ENCODE peak calls at places on chromosomes 5 and 9, in six cellular contexts. T is neuronal stem cell; E is CD8-positive, alpha-beta T cell; S is tibial artery; Q is adipocyte; H is right cardiac atrium. R is an unnamed sample. For H3K4me1, the result is how much of the 10 kb centered on the place peaks cover.

GRCh38 chr9:14750871-14751270 is 28.3 kb upstream of the CER1 start:
- DNase-seq in H (no peak), E (no peak), Q (no peak), T (no peak), S (no peak), R (no peak)

GRCh38 chr5:74641014-74641777 is 668 bp upstream of the ENC1 start:
- DNase-seq in T (peak), H (peak), S (peak), E (no peak), Q (peak), R (peak)

GRCh38 chr5:82975396-82975795 is 101.8 kb downstream of the TMEM167A start:
- DNase-seq in H (no peak), E (no peak), S (no peak), Q (no peak), T (no peak), R (no peak)

GRCh38 chr5:53472279-53472678 is 8.2 kb upstream of the FST start:
- DNase-seq in Q (no peak), E (no peak), S (no peak), H (no peak), T (no peak), R (no peak)

GRCh38 chr5:178403351-178403750 is 170.7 kb upstream of the PHYKPL start:
- DNase-seq in H (no peak), T (no peak), S (no peak), Q (no peak), E (no peak), R (no peak)

GRCh38 chr5:122257000-122257399 is 55.0 kb upstream of the SNCAIP start:
- DNase-seq in S (no peak), T (no peak), Q (no peak), E (no peak), H (no peak), R (no peak)

GRCh38 chr5:175443514-175444059 is 395 bp downstream of the DRD1 start:
- DNase-seq in E (no peak), S (no peak), Q (no peak), H (no peak), T (no peak), R (no peak)

GRCh38 chr5:171397599-171397998 is 9.9 kb downstream of the NPM1 start:
- DNase-seq in S (no peak), E (no peak), H (no peak), Q (no peak), T (no peak), R (no peak)

GRCh38 chr5:134649163-134649916 is 755 bp downstream of the SEC24A start:
- DNase-seq in T (no peak), H (peak), E (peak), Q (peak), S (no peak), R (no peak)

GRCh38 chr5:140978987-140979386 is 12.7 kb downstream of the PCDHAC2 start:
- DNase-seq in S (no peak), T (no peak), Q (no peak), H (no peak), E (no peak), R (no peak)

GRCh38 chr9:83544002-83544698 is 5.9 kb upstream of the FRMD3 start:
- DNase-seq in S (no peak), T (no peak), H (peak), Q (peak), E (no peak), R (no peak)

GRCh38 chr9:88663766-88664419 is 128.9 kb downstream of the NXNL2 start:
- DNase-seq in E (no peak), Q (no peak), T (no peak), H (no peak), S (no peak), R (no peak)

GRCh38 chr9:129146441-129146933 is 31.6 kb downstream of the IER5L start:
- DNase-seq in Q (no peak), T (no peak), S (no peak), E (no peak), H (peak), R (no peak)

GRCh38 chr9:87494970-87495471 is 2.6 kb upstream of the DAPK1 start:
- DNase-seq in Q (no peak), T (no peak), S (no peak), E (no peak), H (no peak), R (no peak)

DNA sequence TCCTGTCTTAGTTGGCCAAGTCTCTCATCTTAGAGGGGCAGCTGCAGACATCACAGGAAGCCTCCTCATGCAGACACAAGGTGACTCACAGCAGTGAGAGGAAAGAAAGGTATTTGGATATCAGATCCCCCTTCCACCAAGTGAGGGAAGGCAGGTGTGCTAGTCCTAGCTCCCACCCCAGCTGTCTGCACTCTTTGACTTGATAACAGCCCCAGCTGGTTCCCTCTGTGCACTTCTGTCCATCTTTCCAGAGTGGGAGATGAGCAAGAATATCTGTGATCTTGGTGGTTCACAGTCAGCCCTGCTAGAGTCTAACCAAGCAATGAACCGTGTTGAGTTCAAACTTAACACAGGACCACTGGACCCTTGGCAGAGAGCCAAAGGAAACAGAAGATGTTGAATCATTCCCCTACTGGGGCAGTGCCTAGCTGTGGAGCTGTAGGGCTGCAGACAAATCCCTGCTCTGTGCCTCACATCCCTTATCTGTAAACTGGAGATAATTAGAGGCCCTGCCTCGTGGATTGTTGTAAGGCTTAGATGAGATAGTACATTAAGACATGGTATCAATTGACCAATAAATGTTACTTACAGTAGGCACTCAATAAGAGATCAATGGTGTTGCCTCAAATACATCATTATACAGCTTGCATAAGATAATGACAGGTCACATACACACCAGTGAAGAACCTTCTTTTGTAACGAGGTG is 39.1 kb downstream of the SH3RF2 start:
- DNase-seq in E (no peak), Q (peak), S (peak), H (no peak), T (no peak), R (no peak)
- H3K4me3 ChIP-seq in E (no peak), Q (no peak), S (no peak), H (no peak), T (no peak), R (no peak)

GRCh38 chr9:94949330-94949729 is 222.8 kb downstream of the AOPEP start:
- DNase-seq in Q (no peak), E (no peak), H (no peak), S (no peak), T (no peak), R (no peak)
- H3K4me1 ChIP-seq in Q (under half), E (under half), H (under half), S (half or more), T (under half), R (under half)

GRCh38 chr5:26487553-26487952 is 550.8 kb downstream of the CDH9 start:
- DNase-seq in Q (no peak), E (no peak), H (no peak), S (no peak), T (no peak), R (no peak)

GRCh38 chr5:26486631-26487030 is 551.8 kb downstream of the CDH9 start:
- DNase-seq in T (no peak), Q (no peak), H (no peak), E (no peak), S (no peak), R (no peak)

GRCh38 chr5:26482076-26482816 is 556.1 kb downstream of the CDH9 start:
- DNase-seq in Q (no peak), E (no peak), H (no peak), S (no peak), T (no peak), R (no peak)

DNA sequence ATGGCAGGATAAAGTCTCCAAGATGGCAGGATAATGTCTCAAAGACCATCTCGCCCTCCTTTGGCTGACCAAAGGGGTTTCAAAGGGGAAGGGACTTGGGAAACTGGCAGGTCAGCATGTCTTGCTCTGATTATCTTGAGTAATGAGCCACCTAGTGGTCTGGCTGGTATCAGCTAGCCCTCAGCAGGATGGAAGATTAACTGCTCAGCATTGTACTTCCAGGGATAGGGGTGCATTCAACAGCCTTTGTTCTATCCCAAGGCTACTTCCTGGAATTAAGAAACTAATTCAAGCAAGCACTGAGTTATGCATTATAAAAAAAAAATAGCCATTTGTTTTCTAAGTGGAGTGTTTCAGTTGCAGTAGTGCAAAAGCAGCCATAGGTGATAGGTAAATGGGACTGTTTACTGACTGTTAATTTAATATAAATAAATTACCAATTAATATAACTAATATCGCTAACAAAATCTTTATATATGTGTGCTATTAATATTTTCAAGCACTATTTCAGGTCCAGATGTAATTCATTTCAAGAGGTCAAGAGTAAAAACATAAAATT is 555.5 kb downstream of the CDH9 start:
- DNase-seq in H (no peak), E (no peak), S (no peak), T (peak), Q (peak), R (no peak)
- H3K4me3 ChIP-seq in H (peak), E (no peak), S (no peak), T (no peak), Q (peak), R (no peak)

GRCh38 chr9:136085815-136086212 is 9.3 kb downstream of the NACC2 start:
- DNase-seq in S (peak), T (no peak), H (peak), Q (no peak), E (no peak), R (peak)

GRCh38 chr9:136087741-136088480 is 7.2 kb downstream of the NACC2 start:
- DNase-seq in E (no peak), Q (no peak), S (peak), T (no peak), H (peak), R (peak)

GRCh38 chr9:136084191-136084944 is 10.7 kb downstream of the NACC2 start:
- DNase-seq in H (peak), E (no peak), Q (no peak), S (peak), T (no peak), R (peak)

GRCh38 chr9:136086951-136087740 is 7.9 kb downstream of the NACC2 start:
- DNase-seq in Q (no peak), S (peak), H (peak), T (no peak), E (no peak), R (no peak)

GRCh38 chr9:136086213-136086881 is 8.7 kb downstream of the NACC2 start:
- DNase-seq in H (peak), Q (no peak), S (peak), E (no peak), T (no peak), R (peak)
- H3K4me1 ChIP-seq in H (under half), Q (under half), S (half or more), E (under half), T (under half), R (half or more)

DNA sequence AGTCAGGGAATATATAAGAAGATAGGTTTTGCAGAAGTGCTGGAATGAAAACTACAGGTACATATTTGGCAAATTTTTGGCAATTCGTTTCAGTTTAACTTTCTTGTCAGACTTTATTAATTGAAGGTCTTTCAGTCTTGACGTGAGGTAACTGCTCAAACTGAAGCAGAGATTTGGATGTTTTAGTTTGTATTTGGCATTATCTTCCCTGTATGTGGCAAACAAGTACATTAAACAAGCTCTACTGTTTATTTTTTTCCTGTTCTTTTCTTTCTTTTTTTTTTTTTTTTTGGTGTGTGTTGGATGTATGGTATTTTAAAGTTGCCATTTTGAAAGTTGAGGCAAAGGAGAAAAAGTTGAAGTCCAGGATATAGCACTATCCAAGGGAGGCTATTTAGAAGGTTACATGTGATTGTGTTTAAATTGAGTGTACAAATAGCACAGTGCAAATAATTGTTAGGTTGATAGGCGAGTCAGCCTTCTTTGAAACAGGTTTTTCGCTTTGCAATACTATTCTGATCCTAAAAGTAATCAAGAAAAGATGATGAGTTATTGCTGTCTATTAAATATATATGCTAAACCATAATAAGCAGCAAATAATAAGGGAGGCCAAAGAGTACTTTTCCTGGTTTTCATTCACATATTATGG is 2.2 kb downstream of the PBX3 start:
- DNase-seq in S (no peak), H (no peak), E (no peak), Q (peak), T (no peak), R (no peak)
- H3K4me3 ChIP-seq in S (peak), H (peak), E (peak), Q (peak), T (no peak), R (peak)

GRCh38 chr5:118888556-118888955 is 99.8 kb downstream of the DTWD2 start:
- DNase-seq in T (no peak), S (no peak), H (no peak), E (no peak), Q (no peak), R (no peak)

GRCh38 chr5:118883396-118883795 is 105.0 kb downstream of the DTWD2 start:
- DNase-seq in S (no peak), Q (no peak), E (no peak), H (no peak), T (no peak), R (no peak)

DNA sequence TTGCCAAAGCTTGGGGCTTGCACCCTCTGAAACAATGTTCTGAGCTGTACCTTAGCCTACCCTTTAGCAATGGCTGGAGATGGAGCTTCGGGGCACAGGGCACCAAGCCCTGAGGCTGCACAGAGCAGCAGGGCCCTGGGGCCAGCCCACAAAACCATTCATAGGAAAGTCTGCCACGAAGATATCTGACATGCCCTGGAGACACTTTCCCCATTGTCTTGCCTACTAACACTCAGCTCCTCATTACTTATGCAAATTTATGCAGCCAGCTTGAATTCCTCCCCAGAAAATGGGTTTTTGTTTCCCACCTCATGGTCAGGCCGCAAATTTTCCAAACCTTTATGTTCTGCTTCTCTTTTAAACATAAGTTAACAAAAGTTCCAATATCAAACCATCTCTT is 105.7 kb downstream of the DTWD2 start:
- DNase-seq in T (no peak), Q (no peak), E (no peak), H (no peak), S (no peak), R (no peak)
- H3K4me1 ChIP-seq in T (under half), Q (under half), E (under half), H (under half), S (under half), R (under half)

GRCh38 chr9:33153666-33154065 is 13.5 kb downstream of the B4GALT1 start:
- DNase-seq in E (no peak), T (no peak), S (no peak), H (no peak), Q (no peak), R (no peak)
- H3K4me3 ChIP-seq in E (peak), T (no peak), S (no peak), H (no peak), Q (no peak), R (no peak)